ENCODE peak calls at places on chromosomes 3 and 15, in six cellular contexts. One of them, this sample, is unnamed.

GRCh38 chr3:113495035-113495434 is 19.9 kb downstream of the SPICE1 start:
- DNase-seq in right cardiac atrium: no peak
- DNase-seq in iPS-NIHi11: peak; percentile 18
- DNase-seq in GM04504: no peak
- DNase-seq in GM04503: no peak
- DNase-seq in IMR-90: peak; percentile 44
- DNase-seq in this sample: peak; percentile 43

GRCh38 chr15:49235446-49236207 is 65.6 kb downstream of the GALK2 start:
- DNase-seq in right cardiac atrium: no peak
- DNase-seq in iPS-NIHi11: peak; percentile 55
- DNase-seq in GM04504: peak; percentile 83
- DNase-seq in GM04503: peak; percentile 68
- DNase-seq in IMR-90: peak; percentile 92
- DNase-seq in this sample: peak; percentile 91

GRCh38 chr3:182862159-182862860 is 69.0 kb downstream of the ATP11B start:
- DNase-seq in right cardiac atrium: no peak
- DNase-seq in iPS-NIHi11: no peak
- DNase-seq in GM04504: no peak
- DNase-seq in GM04503: no peak
- DNase-seq in IMR-90: no peak
- DNase-seq in this sample: no peak

GRCh38 chr3:71972031-71972430 is 187.1 kb upstream of the PROK2 start:
- DNase-seq in right cardiac atrium: no peak
- DNase-seq in iPS-NIHi11: no peak
- DNase-seq in GM04504: peak; percentile 71
- DNase-seq in GM04503: peak; percentile 53
- DNase-seq in IMR-90: no peak
- DNase-seq in this sample: no peak

GRCh38 chr3:104360038-104360437 is 1006.7 kb upstream of the ALCAM start:
- DNase-seq in right cardiac atrium: no peak
- DNase-seq in iPS-NIHi11: no peak
- DNase-seq in GM04504: peak; percentile 6
- DNase-seq in GM04503: no peak
- DNase-seq in IMR-90: no peak
- DNase-seq in this sample: no peak

GRCh38 chr3:192870785-192871184 is 46.9 kb downstream of the MB21D2 start:
- DNase-seq in right cardiac atrium: no peak
- DNase-seq in iPS-NIHi11: no peak
- DNase-seq in GM04504: no peak
- DNase-seq in GM04503: no peak
- DNase-seq in IMR-90: no peak
- DNase-seq in this sample: no peak

GRCh38 chr3:168096210-168096795 is 579 bp upstream of the GOLIM4 start:
- DNase-seq in right cardiac atrium: peak; percentile 76
- DNase-seq in iPS-NIHi11: peak; percentile 65
- DNase-seq in GM04504: peak; percentile 78
- DNase-seq in GM04503: peak; percentile 79
- DNase-seq in IMR-90: peak; percentile 93
- DNase-seq in this sample: peak; percentile 94

GRCh38 chr3:55190296-55190695 is 262.4 kb upstream of the LRTM1 start:
- DNase-seq in right cardiac atrium: no peak
- DNase-seq in iPS-NIHi11: no peak
- DNase-seq in GM04504: peak; percentile 89
- DNase-seq in GM04503: peak; percentile 83
- DNase-seq in IMR-90: peak; percentile 78
- DNase-seq in this sample: peak; percentile 56

GRCh38 chr3:159280792-159281191 is 478.9 kb downstream of the MFSD1 start:
- DNase-seq in right cardiac atrium: no peak
- DNase-seq in iPS-NIHi11: no peak
- DNase-seq in GM04504: no peak
- DNase-seq in GM04503: no peak
- DNase-seq in IMR-90: no peak
- DNase-seq in this sample: no peak

GRCh38 chr3:190481779-190482178 is 32.1 kb upstream of the TMEM207 start:
- DNase-seq in right cardiac atrium: no peak
- DNase-seq in iPS-NIHi11: peak; percentile 29
- DNase-seq in GM04504: no peak
- DNase-seq in GM04503: no peak
- DNase-seq in IMR-90: no peak
- DNase-seq in this sample: no peak

GRCh38 chr15:99122831-99123705 is 18.2 kb downstream of the SYNM start:
- DNase-seq in right cardiac atrium: no peak
- DNase-seq in iPS-NIHi11: no peak
- DNase-seq in GM04504: no peak
- DNase-seq in GM04503: no peak
- DNase-seq in IMR-90: no peak
- DNase-seq in this sample: no peak

GRCh38 chr3:20073683-20074082 is 33.4 kb downstream of the KAT2B start:
- DNase-seq in right cardiac atrium: no peak
- DNase-seq in iPS-NIHi11: no peak
- DNase-seq in GM04504: no peak
- DNase-seq in GM04503: no peak
- DNase-seq in IMR-90: no peak
- DNase-seq in this sample: no peak

GRCh38 chr3:32340039-32340438 is 51.6 kb upstream of the CMTM7 start:
- DNase-seq in right cardiac atrium: no peak
- DNase-seq in iPS-NIHi11: peak; percentile 60
- DNase-seq in GM04504: no peak
- DNase-seq in GM04503: no peak
- DNase-seq in IMR-90: peak; percentile 35
- DNase-seq in this sample: peak; percentile 50

GRCh38 chr3:51932471-51933370 is 9.0 kb downstream of the RRP9 start:
- DNase-seq in right cardiac atrium: peak; percentile 12
- DNase-seq in iPS-NIHi11: no peak
- DNase-seq in GM04504: no peak
- DNase-seq in GM04503: no peak
- DNase-seq in IMR-90: no peak
- DNase-seq in this sample: no peak

GRCh38 chr15:92797168-92798052 is 102.7 kb upstream of the CHD2 start:
- DNase-seq in right cardiac atrium: no peak
- DNase-seq in iPS-NIHi11: peak; percentile 58
- DNase-seq in GM04504: peak; percentile 53
- DNase-seq in GM04503: no peak
- DNase-seq in IMR-90: peak; percentile 81
- DNase-seq in this sample: peak; percentile 83

GRCh38 chr15:92807971-92808571 is 92.1 kb upstream of the CHD2 start:
- DNase-seq in right cardiac atrium: no peak
- DNase-seq in iPS-NIHi11: no peak
- DNase-seq in GM04504: no peak
- DNase-seq in GM04503: no peak
- DNase-seq in IMR-90: no peak
- DNase-seq in this sample: peak; percentile 23

GRCh38 chr15:78016860-78017259 is 60.7 kb downstream of the TBC1D2B start:
- DNase-seq in right cardiac atrium: no peak
- DNase-seq in iPS-NIHi11: no peak
- DNase-seq in GM04504: no peak
- DNase-seq in GM04503: no peak
- DNase-seq in IMR-90: no peak
- DNase-seq in this sample: no peak

GRCh38 chr3:39279745-39280517 is at the start of gene CX3CR1:
- DNase-seq in right cardiac atrium: no peak
- DNase-seq in iPS-NIHi11: no peak
- DNase-seq in GM04504: no peak
- DNase-seq in GM04503: no peak
- DNase-seq in IMR-90: no peak
- DNase-seq in this sample: no peak

GRCh38 chr3:14208977-14209394 is 30.4 kb downstream of the LSM3 start:
- DNase-seq in right cardiac atrium: no peak
- DNase-seq in iPS-NIHi11: no peak
- DNase-seq in GM04504: no peak
- DNase-seq in GM04503: no peak
- DNase-seq in IMR-90: peak; percentile 85
- DNase-seq in this sample: peak; percentile 20

GRCh38 chr15:88484781-88485246 is 17.3 kb downstream of the MRPS11 start:
- DNase-seq in right cardiac atrium: no peak
- DNase-seq in iPS-NIHi11: peak; percentile 44
- DNase-seq in GM04504: peak; percentile 42
- DNase-seq in GM04503: no peak
- DNase-seq in IMR-90: peak; percentile 64
- DNase-seq in this sample: peak; percentile 12

GRCh38 chr15:74587924-74588323 is 27.7 kb upstream of the CLK3 start:
- DNase-seq in right cardiac atrium: no peak
- DNase-seq in iPS-NIHi11: no peak
- DNase-seq in GM04504: no peak
- DNase-seq in GM04503: no peak
- DNase-seq in IMR-90: no peak
- DNase-seq in this sample: no peak

GRCh38 chr15:100968043-100968966 is 49.1 kb downstream of the LRRK1 start:
- DNase-seq in right cardiac atrium: no peak
- DNase-seq in iPS-NIHi11: no peak
- DNase-seq in GM04504: no peak
- DNase-seq in GM04503: no peak
- DNase-seq in IMR-90: peak; percentile 81
- DNase-seq in this sample: peak; percentile 67

GRCh38 chr3:178443634-178444033 is 92.6 kb upstream of the KCNMB2 start:
- DNase-seq in right cardiac atrium: no peak
- DNase-seq in iPS-NIHi11: no peak
- DNase-seq in GM04504: no peak
- DNase-seq in GM04503: no peak
- DNase-seq in IMR-90: no peak
- DNase-seq in this sample: peak; percentile 29